ENCODE peak calls at places on chromosomes 12 and 14, in seven cellular contexts. Y, Z, F, L, T, R and P are unnamed samples.
A peak's percentile ranks its signal among the peaks of the same experiment; 100 is the strongest.

GRCh38 chr12:121295746-121296617 is 527 bp downstream of the CAMKK2 start:
- DNase-seq in F (peak; percentile 70), R (no peak), Y (peak; percentile 73), Z (no peak), L (no peak), T (no peak), P (peak; percentile 85)

GRCh38 chr14:58955294-58955821 is 233.1 kb upstream of the DAAM1 start:
- DNase-seq in Z (no peak), T (no peak), F (no peak), Y (no peak), R (no peak), L (no peak), P (no peak)

GRCh38 chr14:39472078-39472477 is 39.8 kb upstream of the FBXO33 start:
- DNase-seq in L (no peak), Z (no peak), F (no peak), Y (no peak), R (no peak), T (no peak), P (no peak)

GRCh38 chr12:15682826-15683225 is 106.4 kb downstream of the EPS8 start:
- DNase-seq in T (no peak), R (no peak), Z (no peak), L (no peak), Y (no peak), F (no peak), P (no peak)

GRCh38 chr14:28867571-28867970 is 101.0 kb downstream of the FOXG1 start:
- DNase-seq in R (no peak), F (no peak), Z (no peak), Y (no peak), L (no peak), T (no peak), P (no peak)

GRCh38 chr12:3928538-3929220 is 55.5 kb upstream of the PARP11 start:
- DNase-seq in Y (no peak), Z (no peak), F (no peak), L (no peak), T (no peak), R (no peak), P (no peak)

GRCh38 chr14:23984891-23985607 is 3.7 kb upstream of the DHRS4L2 start:
- DNase-seq in L (no peak), Z (no peak), Y (no peak), T (peak; percentile 62), R (no peak), F (no peak), P (no peak)

GRCh38 chr14:31070431-31070830 is 44.3 kb upstream of the STRN3 start:
- DNase-seq in R (no peak), L (no peak), T (no peak), Y (no peak), F (no peak), Z (no peak), P (no peak)

GRCh38 chr12:53963005-53963404 is 8.3 kb downstream of the HOXC12 start:
- DNase-seq in L (no peak), F (no peak), T (no peak), Z (no peak), R (no peak), Y (no peak), P (no peak)
- H3K27me3 ChIP-seq in L (no peaks in the 10 kb centered on the region), F (peaks cover 100% of the 10 kb centered on the region), T (peaks cover 79% of the 10 kb centered on the region), Z (peaks cover 81% of the 10 kb centered on the region), R (peaks cover 100% of the 10 kb centered on the region), Y (peaks cover 100% of the 10 kb centered on the region), P (peaks cover 97% of the 10 kb centered on the region)

DNA sequence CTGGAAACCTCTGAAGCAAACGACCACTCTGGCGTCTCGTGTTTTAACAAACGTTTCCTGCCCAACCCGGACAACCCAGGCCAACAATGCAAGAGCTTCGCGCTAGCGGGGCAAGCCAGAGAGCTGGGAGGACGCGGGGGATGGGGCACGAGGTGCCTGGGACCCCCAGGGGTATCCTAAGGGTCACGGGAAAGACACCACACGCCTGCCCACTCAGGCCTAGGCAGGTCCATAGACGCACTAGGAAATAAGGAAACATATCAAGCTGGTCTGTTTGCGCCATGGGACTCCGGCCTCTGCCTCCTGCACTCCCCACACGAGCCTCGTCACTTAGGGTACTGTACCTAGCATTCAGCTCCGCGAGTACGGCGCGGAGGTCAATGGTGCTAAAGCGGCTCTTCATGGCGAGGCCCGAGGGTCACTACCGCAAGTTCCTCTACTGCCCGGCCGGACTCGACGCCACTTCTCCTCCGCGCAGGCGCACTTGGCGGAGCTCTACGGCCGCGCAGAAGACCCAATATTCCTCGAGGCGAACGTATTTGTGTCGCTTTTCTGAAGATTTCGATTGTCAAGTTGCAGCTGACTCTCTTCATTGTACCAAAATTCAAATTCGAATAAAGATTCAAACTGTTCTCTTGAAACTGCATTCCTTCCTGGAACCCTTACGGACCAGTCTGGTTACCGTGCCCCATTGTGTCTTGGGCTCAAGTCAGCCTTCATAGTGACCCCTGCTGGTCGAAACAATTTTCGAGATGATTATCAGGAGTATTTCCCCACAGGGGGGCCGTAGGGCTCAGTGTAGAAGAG is at the start of gene NEMF:
- DNase-seq in Y (peak; percentile 92), F (peak; percentile 88), T (peak; percentile 89), Z (peak; percentile 94), L (peak; percentile 90), R (peak; percentile 96), P (peak; percentile 94)
- TF ChIP-seq POLR2AphosphoS5 in Y (peak; percentile 80), F (peak; percentile 88), T (peak; percentile 92), Z (peak; percentile 91), L (peak; percentile 89), R (peak; percentile 86), P (peak; percentile 95)

GRCh38 chr12:65308601-65309071 is 30.2 kb downstream of the MSRB3 start:
- DNase-seq in R (no peak), L (no peak), Z (no peak), Y (no peak), F (no peak), T (no peak), P (no peak)
- TF ChIP-seq POLR2A in R (no peak), L (no peak), Z (no peak), Y (no peak), F (no peak), T (no peak), P (no peak)

DNA sequence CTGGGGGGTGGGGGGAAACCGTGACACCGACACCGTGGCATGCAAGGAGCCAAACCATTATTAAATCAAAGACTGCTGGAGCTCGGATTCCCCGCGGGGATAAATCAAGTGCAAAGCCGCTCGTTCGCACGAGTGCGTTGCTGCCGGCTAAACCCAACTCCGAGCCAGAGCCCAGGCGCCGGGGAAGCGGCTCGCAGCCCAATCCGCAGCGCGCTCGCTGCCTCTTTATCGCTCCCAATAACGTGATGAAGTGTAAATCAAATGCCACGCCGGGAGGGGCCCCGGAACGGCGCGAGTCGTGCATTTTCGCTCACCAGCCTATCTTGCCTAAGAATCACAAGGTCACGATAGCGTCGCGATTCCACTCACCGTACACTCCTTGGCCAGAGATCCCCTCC is 1.3 kb downstream of the MDGA2 start:
- DNase-seq in L (no peak), Y (no peak), Z (peak; percentile 73), T (no peak), R (no peak), F (no peak), P (peak; percentile 69)
- H3K27me3 ChIP-seq in L (no peaks in the 10 kb centered on the region), Y (peaks cover 68% of the 10 kb centered on the region), Z (peaks cover 16% of the 10 kb centered on the region), T (peaks cover 3% of the 10 kb centered on the region), R (peaks cover 49% of the 10 kb centered on the region), F (peaks cover 53% of the 10 kb centered on the region), P (peaks cover 57% of the 10 kb centered on the region)